ENCODE peak calls at places on chromosomes 13 and 19, in four cellular contexts. U is cardiac fibroblast, N is astrocyte of the spinal cord, K is choroid plexus epithelial cell. P is an unnamed sample.
A peak's percentile ranks its signal among the peaks of the same experiment; 100 is the strongest.

GRCh38 chr19:1992759-1993260 is 22.7 kb downstream of the BTBD2 start:
- DNase-seq in N (no peak), U (no peak), K (no peak), P (no peak)

GRCh38 chr13:40666905-40667621 is 622 bp upstream of the FOXO1 start:
- DNase-seq in N (no peak), U (no peak), K (no peak), P (no peak)

GRCh38 chr13:51266642-51267041 is 44.4 kb downstream of the FAM124A start:
- DNase-seq in K (no peak), U (no peak), N (no peak), P (no peak)

GRCh38 chr19:15529774-15530372 is 21.5 kb downstream of the CYP4F22 start:
- DNase-seq in U (no peak), N (no peak), K (no peak), P (no peak)

GRCh38 chr13:30415430-30416030 is 6.8 kb upstream of the UBE2L5 start:
- DNase-seq in U (no peak), N (peak; percentile 8), K (no peak), P (no peak)

GRCh38 chr19:52991484-52991883 is 22.2 kb upstream of the ERVV-1 start:
- DNase-seq in N (peak; percentile 17), U (peak; percentile 46), K (peak; percentile 33), P (peak; percentile 54)

GRCh38 chr13:47039106-47039505 is 142.3 kb upstream of the HTR2A start:
- DNase-seq in N (peak; percentile 88), K (peak; percentile 74), U (peak; percentile 60), P (peak; percentile 63)

GRCh38 chr13:103142091-103142594 is 75.9 kb upstream of the SLC10A2 start:
- DNase-seq in N (no peak), U (no peak), K (no peak), P (no peak)

GRCh38 chr13:62678039-62678438 is 1262.4 kb upstream of the PCDH20 start:
- DNase-seq in N (no peak), K (peak; percentile 8), U (no peak), P (no peak)

GRCh38 chr13:97224544-97225324 is 2.6 kb downstream of the MBNL2 start:
- DNase-seq in N (peak; percentile 69), K (peak; percentile 73), U (peak; percentile 79), P (peak; percentile 76)

GRCh38 chr19:30664358-30665058 is 292.3 kb downstream of the ZNF536 start:
- DNase-seq in N (no peak), K (peak; percentile 43), U (peak; percentile 5), P (no peak)

GRCh38 chr13:87827479-87827878 is 156.3 kb downstream of the SLITRK5 start:
- DNase-seq in N (peak; percentile 78), U (no peak), K (no peak), P (no peak)

GRCh38 chr13:74111901-74112824 is 22.0 kb downstream of the KLF12 start:
- DNase-seq in K (peak; percentile 21), U (no peak), N (no peak), P (no peak)

GRCh38 chr13:74114641-74115040 is 19.6 kb downstream of the KLF12 start:
- DNase-seq in N (no peak), K (no peak), U (no peak), P (no peak)

GRCh38 chr13:74115138-74115537 is 19.1 kb downstream of the KLF12 start:
- DNase-seq in N (peak; percentile 85), U (peak; percentile 41), K (peak; percentile 72), P (peak; percentile 66)

GRCh38 chr13:74111399-74111798 is 22.8 kb downstream of the KLF12 start:
- DNase-seq in N (no peak), U (no peak), K (no peak), P (no peak)

DNA sequence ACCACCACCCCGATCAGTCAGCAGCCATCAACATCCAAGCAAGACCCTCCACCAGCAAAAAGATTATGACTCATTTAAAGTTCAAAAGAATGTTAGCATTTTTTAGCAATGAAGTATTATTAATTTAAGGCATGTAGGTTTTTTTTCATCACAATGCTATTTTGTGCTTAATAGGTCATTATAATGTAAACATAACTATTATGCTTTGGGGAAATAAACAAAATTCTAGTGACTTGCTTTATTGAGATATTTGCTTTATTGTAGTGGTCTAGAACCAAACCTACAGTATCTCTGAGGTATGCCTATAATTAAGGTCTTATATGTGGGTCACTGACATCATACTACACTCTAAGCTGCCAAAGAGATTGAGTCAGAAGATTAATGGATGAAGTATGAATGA is 20.0 kb downstream of the KLF12 start:
- DNase-seq in U (no peak), N (peak; percentile 58), K (peak; percentile 57), P (peak; percentile 17)
- TF ChIP-seq CTCF in U (no peak), N (no peak), K (no peak), P (no peak)

GRCh38 chr13:90803210-90803609 is 544.3 kb upstream of the MIR17HG start:
- DNase-seq in K (no peak), U (no peak), N (no peak), P (no peak)
- H3K4me3 ChIP-seq in K (no peak overlapping the region), U (no peak overlapping the region), N (no peak overlapping the region), P (no peak overlapping the region)

GRCh38 chr19:46950526-46951235 is 69.0 kb upstream of the NPAS1 start:
- DNase-seq in N (no peak), U (no peak), K (no peak), P (no peak)
- TF ChIP-seq CTCF in N (no peak), U (no peak), K (no peak), P (no peak)

DNA sequence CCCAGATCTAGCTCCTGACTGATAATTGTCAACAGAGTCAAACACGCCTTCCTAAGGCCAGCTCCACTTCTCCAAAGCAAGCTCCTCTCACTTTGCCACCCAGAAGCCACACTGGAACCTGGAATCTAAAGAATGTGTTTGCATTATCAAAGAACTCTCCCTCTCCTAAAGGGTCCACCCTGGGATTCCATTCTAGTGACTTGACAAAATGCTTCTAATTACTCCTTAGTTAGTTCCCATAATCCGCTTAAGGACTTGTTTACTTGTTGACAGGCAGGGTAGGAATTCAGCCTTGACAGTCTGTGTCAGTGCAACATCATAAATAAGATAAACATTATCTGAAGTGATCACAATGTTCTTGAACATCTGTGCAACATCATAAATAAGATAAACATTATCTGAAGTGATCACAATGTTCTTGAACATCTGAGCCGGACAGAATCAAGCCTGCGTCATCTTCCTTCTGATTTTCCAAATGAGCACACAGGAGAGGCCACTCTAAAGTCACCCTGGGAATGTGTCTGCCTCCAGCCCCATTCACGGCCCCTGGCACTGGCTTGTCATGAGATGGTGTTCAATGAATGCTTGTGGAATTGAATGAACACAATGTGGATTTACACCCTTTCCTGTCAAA is 512.1 kb downstream of the IRS2 start:
- DNase-seq in N (peak; percentile 70), K (peak; percentile 96), U (peak; percentile 87), P (peak; percentile 89)
- H3K4me3 ChIP-seq in N (no peak overlapping the region), K (no peak overlapping the region), U (no peak overlapping the region), P (no peak overlapping the region)

GRCh38 chr19:47430041-47430802 is 10.9 kb upstream of the MEIS3 start:
- DNase-seq in U (peak; percentile 64), K (peak; percentile 61), N (peak; percentile 38), P (peak; percentile 51)
- TF ChIP-seq CTCF in U (no peak), K (peak; percentile 25), N (no peak), P (peak; percentile 5)

P was measured in fibroblast of pulmonary artery.